ENCODE peak calls at places on chromosomes 12 and 14, in eight cellular contexts. M, E, L, S, B, G, I and O are unnamed samples.

GRCh38 chr14:71358209-71358931 is 451.1 kb downstream of the PCNX1 start:
- DNase-seq in M (no peak), E (no peak), L (no peak), S (no peak), B (no peak), G (peak; percentile 82), I (no peak), O (no peak)

GRCh38 chr12:107684029-107684790 is 1.4 kb upstream of the PWP1 start:
- DNase-seq in M (no peak), E (no peak), L (no peak), S (no peak), B (no peak), G (peak; percentile 60), I (no peak), O (no peak)

GRCh38 chr12:18723752-18724151 is 14.1 kb downstream of the PLCZ1 start:
- DNase-seq in M (no peak), E (no peak), L (no peak), S (peak; percentile 55), B (no peak), G (peak; percentile 93), I (no peak), O (no peak)

GRCh38 chr12:47770086-47770726 is 2.8 kb upstream of the SLC48A1 start:
- DNase-seq in M (no peak), E (no peak), L (no peak), S (no peak), B (no peak), G (peak; percentile 55), I (no peak), O (no peak)

GRCh38 chr12:49288412-49288853 is 6.5 kb upstream of the PRPH start:
- DNase-seq in M (peak; percentile 59), E (peak; percentile 51), L (no peak), S (peak; percentile 66), B (no peak), G (peak; percentile 55), I (peak; percentile 82), O (no peak)

GRCh38 chr12:117498256-117498655 is 136.8 kb upstream of the NOS1 start:
- DNase-seq in M (peak; percentile 12), E (no peak), L (no peak), S (no peak), B (no peak), G (no peak), I (no peak), O (no peak)

GRCh38 chr14:50067723-50068495 is 48.5 kb downstream of the VCPKMT start:
- DNase-seq in M (peak; percentile 56), E (no peak), L (peak; percentile 64), S (peak; percentile 79), B (no peak), G (peak; percentile 81), I (no peak), O (peak; percentile 46)

GRCh38 chr12:123065666-123066457 is 85.0 kb downstream of the PITPNM2 start:
- DNase-seq in M (no peak), E (no peak), L (no peak), S (no peak), B (peak; percentile 51), G (no peak), I (no peak), O (no peak)

GRCh38 chr14:38887696-38888095 is 215.3 kb downstream of the SEC23A start:
- DNase-seq in M (no peak), E (no peak), L (no peak), S (no peak), B (no peak), G (no peak), I (no peak), O (no peak)

GRCh38 chr14:85336817-85337216 is 193.1 kb upstream of the FLRT2 start:
- DNase-seq in M (no peak), E (no peak), L (no peak), S (no peak), B (no peak), G (no peak), I (no peak), O (no peak)

GRCh38 chr14:38342803-38343202 is 86.9 kb upstream of the CLEC14A start:
- DNase-seq in M (no peak), E (no peak), L (no peak), S (no peak), B (no peak), G (peak; percentile 96), I (no peak), O (peak; percentile 21)

GRCh38 chr14:99134333-99135046 is 137.5 kb downstream of the BCL11B start:
- DNase-seq in M (no peak), E (no peak), L (no peak), S (no peak), B (no peak), G (no peak), I (peak; percentile 38), O (no peak)

GRCh38 chr14:55752580-55753365 is 172.8 kb downstream of the KTN1 start:
- DNase-seq in M (peak; percentile 77), E (no peak), L (no peak), S (peak; percentile 85), B (no peak), G (peak; percentile 65), I (no peak), O (no peak)

GRCh38 chr14:34365309-34365915 is 96.6 kb downstream of the SPTSSA start:
- DNase-seq in M (no peak), E (no peak), L (no peak), S (peak; percentile 51), B (no peak), G (peak; percentile 13), I (no peak), O (no peak)

GRCh38 chr14:73491256-73491976 is 683 bp downstream of the RIOX1 start:
- DNase-seq in M (peak; percentile 70), E (peak; percentile 78), L (peak; percentile 84), S (peak; percentile 67), B (peak; percentile 78), G (peak; percentile 64), I (peak; percentile 72), O (peak; percentile 50)
- TF ChIP-seq POLR2A in M (peak; percentile 3), E (peak; percentile 58), L (peak; percentile 72), S (peak; percentile 54), B (no peak), G (peak; percentile 7), I (no peak), O (no peak)

GRCh38 chr14:60266021-60266937 is 17.3 kb downstream of the PPM1A start:
- DNase-seq in M (no peak), E (no peak), L (no peak), S (no peak), B (no peak), G (no peak), I (no peak), O (no peak)
- TF ChIP-seq POLR2A in M (no peak), E (no peak), L (no peak), S (no peak), B (no peak), G (no peak), I (no peak), O (no peak)

DNA sequence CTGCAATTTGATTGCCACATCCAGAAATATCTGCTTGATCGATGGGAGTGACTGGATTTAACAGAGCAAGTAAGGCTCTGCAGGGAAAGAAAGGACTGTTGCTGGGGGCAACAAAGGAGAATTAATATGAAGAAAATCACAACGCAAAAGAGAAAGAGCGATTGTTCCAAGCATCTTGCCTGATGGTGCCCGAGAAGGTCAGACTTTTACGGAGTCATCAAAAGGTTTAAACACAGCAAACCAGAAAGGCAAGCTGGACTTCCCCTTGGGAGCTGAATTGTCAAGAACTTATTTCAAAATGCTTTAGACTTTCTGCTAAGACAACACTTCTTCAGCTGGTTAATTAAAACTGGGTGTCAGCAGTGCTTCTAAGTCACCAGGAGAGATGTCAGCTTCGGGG is 791.5 kb downstream of the MED13L start:
- DNase-seq in M (no peak), E (no peak), L (no peak), S (no peak), B (no peak), G (no peak), I (no peak), O (no peak)
- TF ChIP-seq POLR2A in M (no peak), E (no peak), L (no peak), S (no peak), B (no peak), G (no peak), I (no peak), O (no peak)

GRCh38 chr12:92144045-92144630 is 1.5 kb downstream of the BTG1 start:
- DNase-seq in M (peak; percentile 88), E (no peak), L (peak; percentile 45), S (peak; percentile 95), B (no peak), G (peak; percentile 99), I (peak; percentile 58), O (peak; percentile 71)
- TF ChIP-seq POLR2A in M (no peak), E (peak; percentile 43), L (no peak), S (no peak), B (peak; percentile 52), G (peak; percentile 71), I (peak; percentile 26), O (no peak)

DNA sequence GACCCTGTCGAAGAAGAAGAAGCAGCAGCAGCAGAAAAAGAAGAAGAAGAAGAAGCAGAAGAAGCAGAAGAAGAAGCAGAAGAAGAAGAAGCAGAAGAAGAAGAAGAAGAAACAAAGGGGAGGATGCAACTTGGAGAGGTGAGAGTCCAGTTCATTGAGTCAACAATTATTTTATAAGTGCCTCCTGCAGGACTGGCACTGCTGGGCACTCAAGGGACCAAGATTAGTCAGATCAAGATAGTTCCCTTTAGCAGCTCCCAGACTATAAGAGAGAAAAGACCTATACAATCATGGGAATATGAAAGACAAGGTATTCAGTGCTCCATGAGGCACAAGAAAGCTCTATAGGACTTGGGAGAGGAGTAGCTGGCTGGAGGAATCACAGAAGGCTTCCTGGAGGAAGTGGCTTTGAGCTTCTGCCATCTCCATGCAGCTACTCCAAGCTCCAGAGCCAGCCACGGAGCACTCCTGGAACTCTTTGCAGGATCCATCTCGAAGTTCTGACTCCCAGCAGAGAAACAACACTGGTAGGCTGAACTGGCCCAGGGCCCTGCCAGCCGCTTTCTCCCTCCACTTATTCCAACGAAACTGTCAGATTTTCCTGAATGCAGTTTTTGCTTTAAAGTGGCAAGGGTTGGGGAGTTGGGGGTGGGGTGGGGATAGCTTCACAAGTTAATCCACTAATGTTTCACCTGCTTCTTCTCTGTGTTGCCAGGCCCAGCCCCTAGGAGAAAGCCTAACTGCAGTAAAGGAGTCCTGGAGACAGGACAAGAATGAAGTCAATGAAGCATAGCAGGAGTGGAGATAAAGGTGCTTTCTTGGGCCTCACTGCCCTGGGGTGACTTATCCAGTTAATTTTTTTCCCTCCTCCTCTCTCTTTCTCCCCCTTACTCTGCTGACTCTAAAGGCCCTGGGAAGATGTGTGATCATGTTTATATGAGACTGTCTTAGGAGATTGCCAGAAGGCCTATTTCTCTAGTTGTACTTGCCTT is 140.1 kb upstream of the PARP11 start:
- DNase-seq in M (peak; percentile 69), E (no peak), L (no peak), S (no peak), B (no peak), G (no peak), I (no peak), O (no peak)
- TF ChIP-seq POLR2A in M (no peak), E (no peak), L (no peak), S (no peak), B (no peak), G (no peak), I (no peak), O (no peak)